ENCODE peak calls at places on chromosome 3, in nine cellular contexts. M is kidney tubule cell, Y is nucleus accumbens, R is NCI-H146, T is brain microvascular endothelial cell, C is mammary epithelial cell, N is T-cell, G is occipital lobe, U is mesenteric fat pad. O is an unnamed sample.

GRCh38 chr3:11568503-11569155 is 75.1 kb downstream of the VGLL4 start:
- DNase-seq in Y (peak; percentile 79), N (no peak), G (peak; percentile 88), M (peak; percentile 67), C (peak; percentile 92), U (no peak), R (no peak), T (peak; percentile 95), O (no peak)

GRCh38 chr3:142152349-142152748 is 3.0 kb upstream of the TFDP2 start:
- DNase-seq in C (no peak), G (no peak), T (no peak), M (no peak), N (no peak), Y (no peak), U (no peak), R (peak; percentile 28), O (peak; percentile 9)

GRCh38 chr3:150300847-150301517 is 107.1 kb upstream of the TSC22D2 start:
- DNase-seq in Y (no peak), M (peak; percentile 67), G (no peak), U (no peak), N (no peak), C (peak; percentile 28), R (no peak), T (peak; percentile 20), O (no peak)

GRCh38 chr3:113245775-113246174 is 34.4 kb downstream of the BOC start:
- DNase-seq in M (no peak), Y (no peak), G (no peak), R (no peak), U (no peak), N (no peak), T (no peak), C (no peak), O (no peak)

GRCh38 chr3:39118079-39118478 is 10.6 kb downstream of the TTC21A start:
- DNase-seq in T (no peak), R (no peak), N (no peak), U (no peak), G (no peak), Y (no peak), M (no peak), C (no peak), O (no peak)

GRCh38 chr3:171248426-171249115 is 211.6 kb downstream of the TNIK start:
- DNase-seq in Y (no peak), R (no peak), T (no peak), U (no peak), N (no peak), M (no peak), C (no peak), G (no peak), O (no peak)

GRCh38 chr3:38555149-38555840 is 59.2 kb downstream of the EXOG start:
- DNase-seq in R (no peak), M (no peak), N (no peak), U (peak; percentile 57), T (no peak), G (no peak), C (no peak), Y (no peak), O (no peak)

GRCh38 chr3:132083583-132084372 is 49.0 kb upstream of the CPNE4 start:
- DNase-seq in M (peak; percentile 31), T (peak; percentile 76), Y (no peak), N (no peak), U (no peak), G (no peak), R (no peak), C (peak; percentile 71), O (no peak)

GRCh38 chr3:123841476-123842238 is 42.5 kb downstream of the MYLK start:
- DNase-seq in M (peak; percentile 32), T (peak; percentile 29), R (no peak), U (no peak), G (no peak), C (peak; percentile 53), Y (no peak), N (no peak), O (no peak)

GRCh38 chr3:87564438-87564837 is 288.1 kb upstream of the POU1F1 start:
- DNase-seq in T (no peak), M (no peak), R (no peak), N (no peak), Y (no peak), C (no peak), U (no peak), G (no peak), O (no peak)

GRCh38 chr3:13705702-13706280 is 156.9 kb downstream of the FBLN2 start:
- DNase-seq in Y (no peak), G (no peak), T (no peak), U (peak; percentile 28), N (no peak), R (no peak), M (no peak), C (no peak), O (no peak)